ENCODE peak calls at places on chromosomes 2 and 18, in eight cellular contexts. Y is WTC11; K is Kasumi-1; U is stimulated activated CD4-positive, alpha-beta T cell treated with anti-CD3 and anti-CD28 coated beads, TNF-alpha, amount 100 ng/mL, for 1 hour; L is iris pigment epithelial cell; R is kidney epithelial cell; Q is GM04504; A is NCI-H510A treated with DMSO at 0.1 percent for 48 hours. D is an unnamed sample.

GRCh38 chr18:77000527-77000926 is 132.1 kb downstream of the MBP start:
- DNase-seq in Y (peak), K (peak), U (no peak), L (peak), R (no peak), Q (no peak), A (peak), D (no peak)

GRCh38 chr2:120094795-120095194 is 81.9 kb downstream of the EPB41L5 start:
- DNase-seq in Y (no peak), K (no peak), U (no peak), L (peak), R (no peak), Q (no peak), A (no peak), D (no peak)

GRCh38 chr2:240701091-240701735 is 9.5 kb downstream of the AQP12A start:
- DNase-seq in Y (peak), K (no peak), U (no peak), L (no peak), R (no peak), Q (no peak), A (no peak), D (no peak)

GRCh38 chr18:23468753-23469459 is 15.8 kb downstream of the RIOK3 start:
- DNase-seq in Y (no peak), K (no peak), U (no peak), L (no peak), R (no peak), Q (no peak), A (no peak), D (no peak)

GRCh38 chr18:73270919-73271318 is 403.1 kb upstream of the NETO1 start:
- DNase-seq in Y (no peak), K (no peak), U (no peak), L (no peak), R (no peak), Q (no peak), A (peak), D (no peak)

GRCh38 chr2:96665083-96665569 is 22.6 kb downstream of the FER1L5 start:
- DNase-seq in Y (no peak), K (peak), U (no peak), L (peak), R (peak), Q (peak), A (no peak), D (no peak)

GRCh38 chr2:50181212-50181611 is 850.7 kb downstream of the NRXN1 start:
- DNase-seq in Y (no peak), K (peak), U (no peak), L (peak), R (no peak), Q (no peak), A (no peak), D (no peak)

GRCh38 chr2:70473101-70473722 is 80.4 kb downstream of the TGFA start:
- DNase-seq in Y (no peak), K (no peak), U (no peak), L (no peak), R (no peak), Q (no peak), A (no peak), D (no peak)

GRCh38 chr18:74389161-74389927 is 67.8 kb downstream of the DIPK1C start:
- DNase-seq in Y (no peak), K (no peak), U (no peak), L (no peak), R (no peak), Q (no peak), A (no peak), D (no peak)

GRCh38 chr2:23824777-23825212 is 102.1 kb downstream of the ATAD2B start:
- DNase-seq in Y (no peak), K (peak), U (no peak), L (peak), R (no peak), Q (peak), A (peak), D (peak)

GRCh38 chr2:42934568-42935258 is 142.3 kb upstream of the HAAO start:
- DNase-seq in Y (no peak), K (no peak), U (no peak), L (no peak), R (no peak), Q (no peak), A (no peak), D (no peak)

GRCh38 chr2:236592821-236593220 is 23.2 kb downstream of the ACKR3 start:
- DNase-seq in Y (no peak), K (no peak), U (no peak), L (no peak), R (no peak), Q (no peak), A (peak), D (no peak)

GRCh38 chr2:53827398-53828175 is 32.2 kb downstream of the GPR75 start:
- DNase-seq in Y (no peak), K (no peak), U (no peak), L (no peak), R (no peak), Q (no peak), A (no peak), D (no peak)

GRCh38 chr2:85933753-85934594 is 45.2 kb upstream of the ST3GAL5 start:
- DNase-seq in Y (no peak), K (no peak), U (no peak), L (peak), R (no peak), Q (peak), A (no peak), D (no peak)

GRCh38 chr18:39434223-39434622 is 1868.6 kb upstream of the CELF4 start:
- DNase-seq in Y (no peak), K (no peak), U (no peak), L (peak), R (no peak), Q (no peak), A (no peak), D (no peak)

GRCh38 chr2:188369365-188369764 is 77.7 kb downstream of the GULP1 start:
- DNase-seq in Y (peak), K (peak), U (no peak), L (peak), R (no peak), Q (peak), A (peak), D (no peak)

GRCh38 chr18:34808389-34808788 is 98.3 kb downstream of the DTNA start:
- DNase-seq in Y (no peak), K (no peak), U (no peak), L (no peak), R (no peak), Q (no peak), A (no peak), D (no peak)

D was measured in GM06990.